ENCODE peak calls at places on chromosome X, in seven cellular contexts. One of them, this sample, is unnamed.

GRCh38 chrX:12002876-12003275 is 135.4 kb upstream of the FRMPD4 start:
- DNase-seq in HepG2: no peak
- DNase-seq in hepatocyte: no peak
- DNase-seq in BJ: no peak
- DNase-seq in WERI-Rb-1: no peak
- DNase-seq in mesothelial cell of epicardium: no peak
- DNase-seq in neural crest cell: no peak
- DNase-seq in this sample: no peak

GRCh38 chrX:24876782-24877315 is 138.9 kb downstream of the ARX start:
- DNase-seq in mesothelial cell of epicardium: no peak
- DNase-seq in HepG2: no peak
- DNase-seq in BJ: no peak
- DNase-seq in neural crest cell: no peak
- DNase-seq in hepatocyte: no peak
- DNase-seq in WERI-Rb-1: no peak
- DNase-seq in this sample: no peak

GRCh38 chrX:119853449-119853848 is 686 bp upstream of the UPF3B start:
- DNase-seq in BJ: no peak
- DNase-seq in hepatocyte: no peak
- DNase-seq in mesothelial cell of epicardium: no peak
- DNase-seq in HepG2: no peak
- DNase-seq in WERI-Rb-1: peak; percentile 8
- DNase-seq in neural crest cell: no peak
- DNase-seq in this sample: no peak

GRCh38 chrX:103608305-103608963 is 671 bp downstream of the TCEAL3 start:
- DNase-seq in mesothelial cell of epicardium: no peak
- DNase-seq in WERI-Rb-1: no peak
- DNase-seq in hepatocyte: no peak
- DNase-seq in BJ: no peak
- DNase-seq in HepG2: no peak
- DNase-seq in neural crest cell: no peak
- DNase-seq in this sample: no peak

GRCh38 chrX:55484948-55485347 is 4.7 kb downstream of the USP51 start:
- DNase-seq in mesothelial cell of epicardium: no peak
- DNase-seq in hepatocyte: no peak
- DNase-seq in neural crest cell: no peak
- DNase-seq in WERI-Rb-1: no peak
- DNase-seq in HepG2: no peak
- DNase-seq in BJ: no peak
- DNase-seq in this sample: no peak

GRCh38 chrX:39848243-39848642 is 249.5 kb downstream of the BCOR start:
- DNase-seq in neural crest cell: no peak
- DNase-seq in mesothelial cell of epicardium: no peak
- DNase-seq in HepG2: no peak
- DNase-seq in hepatocyte: no peak
- DNase-seq in BJ: no peak
- DNase-seq in WERI-Rb-1: no peak
- DNase-seq in this sample: no peak

GRCh38 chrX:134604701-134605271 is 53.5 kb downstream of the PLAC1 start:
- DNase-seq in hepatocyte: peak; percentile 27
- DNase-seq in BJ: no peak
- DNase-seq in HepG2: no peak
- DNase-seq in WERI-Rb-1: peak; percentile 62
- DNase-seq in mesothelial cell of epicardium: no peak
- DNase-seq in neural crest cell: no peak
- DNase-seq in this sample: no peak

GRCh38 chrX:24925430-24925829 is 90.3 kb downstream of the ARX start:
- DNase-seq in WERI-Rb-1: no peak
- DNase-seq in hepatocyte: no peak
- DNase-seq in mesothelial cell of epicardium: no peak
- DNase-seq in BJ: no peak
- DNase-seq in neural crest cell: no peak
- DNase-seq in HepG2: no peak
- DNase-seq in this sample: no peak

GRCh38 chrX:31139966-31140365 is 68.1 kb upstream of the FTHL17 start:
- DNase-seq in hepatocyte: no peak
- DNase-seq in neural crest cell: no peak
- DNase-seq in HepG2: no peak
- DNase-seq in WERI-Rb-1: no peak
- DNase-seq in mesothelial cell of epicardium: no peak
- DNase-seq in BJ: no peak
- DNase-seq in this sample: no peak

GRCh38 chrX:71282514-71283408 is 674 bp upstream of the NONO start:
- DNase-seq in hepatocyte: peak; percentile 38
- DNase-seq in HepG2: peak; percentile 29
- DNase-seq in neural crest cell: no peak
- DNase-seq in mesothelial cell of epicardium: no peak
- DNase-seq in BJ: peak; percentile 9
- DNase-seq in WERI-Rb-1: no peak
- DNase-seq in this sample: no peak

GRCh38 chrX:13081385-13082285 is 37.2 kb upstream of the FAM9C start:
- DNase-seq in mesothelial cell of epicardium: no peak
- DNase-seq in hepatocyte: no peak
- DNase-seq in neural crest cell: no peak
- DNase-seq in HepG2: no peak
- DNase-seq in WERI-Rb-1: no peak
- DNase-seq in BJ: no peak
- DNase-seq in this sample: no peak

GRCh38 chrX:80432863-80433262 is 12.6 kb downstream of the TENT5D start:
- DNase-seq in hepatocyte: peak; percentile 13
- DNase-seq in WERI-Rb-1: no peak
- DNase-seq in mesothelial cell of epicardium: no peak
- DNase-seq in BJ: no peak
- DNase-seq in HepG2: no peak
- DNase-seq in neural crest cell: no peak
- DNase-seq in this sample: no peak

GRCh38 chrX:39609941-39610340 is 487.8 kb downstream of the BCOR start:
- DNase-seq in BJ: no peak
- DNase-seq in HepG2: no peak
- DNase-seq in neural crest cell: no peak
- DNase-seq in hepatocyte: no peak
- DNase-seq in mesothelial cell of epicardium: no peak
- DNase-seq in WERI-Rb-1: no peak
- DNase-seq in this sample: no peak

GRCh38 chrX:74349387-74349786 is 45.4 kb downstream of the ZCCHC13 start:
- DNase-seq in HepG2: peak; percentile 3
- DNase-seq in neural crest cell: no peak
- DNase-seq in mesothelial cell of epicardium: no peak
- DNase-seq in hepatocyte: no peak
- DNase-seq in BJ: peak; percentile 11
- DNase-seq in WERI-Rb-1: no peak
- DNase-seq in this sample: peak; percentile 3

GRCh38 chrX:154460326-154460725 is 2.2 kb downstream of the PLXNA3 start:
- DNase-seq in neural crest cell: no peak
- DNase-seq in HepG2: no peak
- DNase-seq in mesothelial cell of epicardium: no peak
- DNase-seq in BJ: no peak
- DNase-seq in hepatocyte: no peak
- DNase-seq in WERI-Rb-1: peak; percentile 40
- DNase-seq in this sample: no peak

GRCh38 chrX:68807818-68808217 is 21.0 kb upstream of the EFNB1 start:
- DNase-seq in hepatocyte: peak; percentile 40
- DNase-seq in BJ: no peak
- DNase-seq in HepG2: no peak
- DNase-seq in mesothelial cell of epicardium: no peak
- DNase-seq in neural crest cell: no peak
- DNase-seq in WERI-Rb-1: no peak
- DNase-seq in this sample: no peak

GRCh38 chrX:53265771-53266170 is 15.6 kb downstream of the IQSEC2 start:
- DNase-seq in hepatocyte: no peak
- DNase-seq in HepG2: no peak
- DNase-seq in mesothelial cell of epicardium: no peak
- DNase-seq in neural crest cell: no peak
- DNase-seq in WERI-Rb-1: no peak
- DNase-seq in BJ: peak; percentile 66
- DNase-seq in this sample: no peak

GRCh38 chrX:7462110-7462509 is 314.2 kb upstream of the PUDP start:
- DNase-seq in HepG2: no peak
- DNase-seq in hepatocyte: no peak
- DNase-seq in mesothelial cell of epicardium: no peak
- DNase-seq in BJ: no peak
- DNase-seq in neural crest cell: no peak
- DNase-seq in WERI-Rb-1: no peak
- DNase-seq in this sample: no peak

GRCh38 chrX:7108995-7109634 is 38.4 kb upstream of the STS start:
- DNase-seq in HepG2: no peak
- DNase-seq in hepatocyte: no peak
- DNase-seq in BJ: no peak
- DNase-seq in WERI-Rb-1: no peak
- DNase-seq in neural crest cell: no peak
- DNase-seq in mesothelial cell of epicardium: no peak
- DNase-seq in this sample: no peak

GRCh38 chrX:119505945-119506344 is 37.7 kb downstream of the SLC25A5 start:
- DNase-seq in neural crest cell: no peak
- DNase-seq in WERI-Rb-1: no peak
- DNase-seq in mesothelial cell of epicardium: no peak
- DNase-seq in hepatocyte: peak; percentile 21
- DNase-seq in BJ: no peak
- DNase-seq in HepG2: peak; percentile 90
- DNase-seq in this sample: no peak

GRCh38 chrX:153934473-153935325 is at the start of gene NAA10:
- DNase-seq in mesothelial cell of epicardium: peak; percentile 59
- DNase-seq in hepatocyte: peak; percentile 88
- DNase-seq in BJ: no peak
- DNase-seq in WERI-Rb-1: peak; percentile 81
- DNase-seq in HepG2: peak; percentile 32
- DNase-seq in neural crest cell: no peak
- DNase-seq in this sample: peak; percentile 31

GRCh38 chrX:104335765-104336164 is 81.0 kb upstream of the ESX1 start:
- DNase-seq in neural crest cell: no peak
- DNase-seq in hepatocyte: no peak
- DNase-seq in WERI-Rb-1: no peak
- DNase-seq in BJ: peak; percentile 77
- DNase-seq in mesothelial cell of epicardium: no peak
- DNase-seq in HepG2: no peak
- DNase-seq in this sample: peak; percentile 38

GRCh38 chrX:75781618-75782017 is 3.4 kb downstream of the MAGEE2 start:
- DNase-seq in WERI-Rb-1: no peak
- DNase-seq in BJ: no peak
- DNase-seq in HepG2: no peak
- DNase-seq in hepatocyte: no peak
- DNase-seq in mesothelial cell of epicardium: no peak
- DNase-seq in neural crest cell: no peak
- DNase-seq in this sample: no peak

GRCh38 chrX:24961809-24962208 is 54.0 kb downstream of the ARX start:
- DNase-seq in mesothelial cell of epicardium: no peak
- DNase-seq in BJ: no peak
- DNase-seq in WERI-Rb-1: no peak
- DNase-seq in neural crest cell: no peak
- DNase-seq in hepatocyte: no peak
- DNase-seq in HepG2: no peak
- DNase-seq in this sample: no peak

GRCh38 chrX:121336831-121337421 is 289.5 kb downstream of the GLUD2 start:
- DNase-seq in mesothelial cell of epicardium: no peak
- DNase-seq in HepG2: no peak
- DNase-seq in neural crest cell: no peak
- DNase-seq in hepatocyte: no peak
- DNase-seq in BJ: no peak
- DNase-seq in WERI-Rb-1: no peak
- DNase-seq in this sample: no peak

GRCh38 chrX:121333942-121334341 is 286.5 kb downstream of the GLUD2 start:
- DNase-seq in hepatocyte: peak; percentile 9
- DNase-seq in mesothelial cell of epicardium: no peak
- DNase-seq in neural crest cell: no peak
- DNase-seq in WERI-Rb-1: no peak
- DNase-seq in HepG2: no peak
- DNase-seq in BJ: no peak
- DNase-seq in this sample: no peak
- TF ChIP-seq CTCF in hepatocyte: peak; percentile 34
- TF ChIP-seq CTCF in mesothelial cell of epicardium: no peak
- TF ChIP-seq CTCF in neural crest cell: no peak
- TF ChIP-seq CTCF in WERI-Rb-1: peak; percentile 5
- TF ChIP-seq CTCF in HepG2: no peak
- TF ChIP-seq CTCF in BJ: peak; percentile 4
- TF ChIP-seq CTCF in this sample: no peak

DNA sequence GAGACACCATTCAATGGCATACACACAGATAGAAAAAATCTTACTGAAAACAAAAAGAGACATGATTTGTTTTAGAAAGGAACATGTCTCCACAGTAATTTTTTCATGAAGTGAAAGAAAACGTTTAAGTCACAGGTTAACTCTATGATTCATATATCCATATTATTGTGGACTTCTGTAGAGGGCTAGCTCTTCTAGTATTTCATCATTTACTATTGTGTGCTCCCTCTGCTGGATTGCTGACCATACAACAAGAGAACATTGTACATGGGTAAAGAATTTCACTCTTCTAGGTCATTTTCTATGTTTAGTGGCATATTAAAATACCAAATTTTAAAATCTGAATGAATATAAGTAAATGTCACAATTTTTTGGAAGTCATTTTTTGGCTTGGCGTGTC is 91.8 kb upstream of the POU3F4 start:
- DNase-seq in HepG2: no peak
- DNase-seq in hepatocyte: peak; percentile 19
- DNase-seq in neural crest cell: no peak
- DNase-seq in WERI-Rb-1: no peak
- DNase-seq in mesothelial cell of epicardium: no peak
- DNase-seq in BJ: no peak
- DNase-seq in this sample: no peak
- TF ChIP-seq CTCF in HepG2: no peak
- TF ChIP-seq CTCF in hepatocyte: peak; percentile 41
- TF ChIP-seq CTCF in neural crest cell: peak; percentile 54
- TF ChIP-seq CTCF in WERI-Rb-1: no peak
- TF ChIP-seq CTCF in mesothelial cell of epicardium: no peak
- TF ChIP-seq CTCF in BJ: no peak
- TF ChIP-seq CTCF in this sample: no peak

GRCh38 chrX:148133099-148133725 is 152.1 kb downstream of the FMR1NB start:
- DNase-seq in mesothelial cell of epicardium: no peak
- DNase-seq in hepatocyte: no peak
- DNase-seq in HepG2: no peak
- DNase-seq in WERI-Rb-1: no peak
- DNase-seq in BJ: no peak
- DNase-seq in neural crest cell: no peak
- DNase-seq in this sample: no peak
- TF ChIP-seq CTCF in mesothelial cell of epicardium: no peak
- TF ChIP-seq CTCF in hepatocyte: peak; percentile 42
- TF ChIP-seq CTCF in HepG2: no peak
- TF ChIP-seq CTCF in WERI-Rb-1: no peak
- TF ChIP-seq CTCF in BJ: no peak
- TF ChIP-seq CTCF in neural crest cell: peak; percentile 47
- TF ChIP-seq CTCF in this sample: no peak

DNA sequence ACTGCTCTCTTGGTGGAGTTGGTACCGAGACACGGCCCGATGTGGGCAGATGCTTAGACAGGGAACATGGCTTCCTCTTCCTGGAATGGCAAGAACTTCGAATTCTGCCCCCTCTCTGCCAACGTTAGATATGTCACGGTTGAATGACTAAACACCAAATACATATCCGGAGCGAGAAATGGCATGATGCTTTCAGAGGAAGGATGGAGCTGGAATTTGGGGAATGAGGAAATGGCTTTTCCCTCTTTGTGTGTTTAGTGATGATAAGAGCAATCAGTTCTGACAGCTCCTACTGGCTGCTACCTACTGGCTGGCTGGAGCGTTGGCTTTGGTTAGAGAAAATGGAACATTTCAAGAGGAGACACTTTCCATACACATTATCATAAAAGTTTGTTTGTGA is 140.0 kb downstream of the DHRSX start:
- DNase-seq in HepG2: peak; percentile 8
- DNase-seq in BJ: no peak
- DNase-seq in WERI-Rb-1: no peak
- DNase-seq in neural crest cell: no peak
- DNase-seq in mesothelial cell of epicardium: no peak
- DNase-seq in hepatocyte: no peak
- DNase-seq in this sample: no peak
- TF ChIP-seq CTCF in HepG2: no peak
- TF ChIP-seq CTCF in BJ: no peak
- TF ChIP-seq CTCF in WERI-Rb-1: no peak
- TF ChIP-seq CTCF in neural crest cell: no peak
- TF ChIP-seq CTCF in mesothelial cell of epicardium: no peak
- TF ChIP-seq CTCF in hepatocyte: no peak
- TF ChIP-seq CTCF in this sample: no peak